ENCODE peak calls at places on chromosomes 5 and 9, in nine cellular contexts. One of them, this sample, is unnamed.

GRCh38 chr5:55226934-55227737 is at the start of gene MCIDAS:
- DNase-seq in neural progenitor cell: peak
- DNase-seq in NCI-H345: peak
- DNase-seq in activated CD4-positive, CD25-positive, alpha-beta regulatory T cell: peak
- DNase-seq in epithelial cell of esophagus: peak
- DNase-seq in CD8-positive, alpha-beta T cell: peak
- DNase-seq in NCI-H1105 treated with DMSO at 0.1 percent for 48 hours: peak
- DNase-seq in esophagus squamous epithelium: no peak
- DNase-seq in EL: peak
- DNase-seq in this sample: no peak

GRCh38 chr5:139816566-139816965 is 21.0 kb downstream of the PSD2 start:
- DNase-seq in neural progenitor cell: no peak
- DNase-seq in NCI-H345: no peak
- DNase-seq in activated CD4-positive, CD25-positive, alpha-beta regulatory T cell: no peak
- DNase-seq in epithelial cell of esophagus: no peak
- DNase-seq in CD8-positive, alpha-beta T cell: no peak
- DNase-seq in NCI-H1105 treated with DMSO at 0.1 percent for 48 hours: no peak
- DNase-seq in esophagus squamous epithelium: no peak
- DNase-seq in EL: no peak
- DNase-seq in this sample: no peak

GRCh38 chr5:89069591-89069990 is 186.6 kb upstream of the MEF2C start:
- DNase-seq in neural progenitor cell: no peak
- DNase-seq in NCI-H345: no peak
- DNase-seq in activated CD4-positive, CD25-positive, alpha-beta regulatory T cell: no peak
- DNase-seq in epithelial cell of esophagus: no peak
- DNase-seq in CD8-positive, alpha-beta T cell: no peak
- DNase-seq in NCI-H1105 treated with DMSO at 0.1 percent for 48 hours: no peak
- DNase-seq in esophagus squamous epithelium: no peak
- DNase-seq in EL: no peak
- DNase-seq in this sample: no peak

GRCh38 chr9:120729796-120730195 is 15.5 kb upstream of the MEGF9 start:
- DNase-seq in neural progenitor cell: peak
- DNase-seq in NCI-H345: no peak
- DNase-seq in activated CD4-positive, CD25-positive, alpha-beta regulatory T cell: no peak
- DNase-seq in epithelial cell of esophagus: peak
- DNase-seq in CD8-positive, alpha-beta T cell: no peak
- DNase-seq in NCI-H1105 treated with DMSO at 0.1 percent for 48 hours: no peak
- DNase-seq in esophagus squamous epithelium: no peak
- DNase-seq in EL: no peak
- DNase-seq in this sample: no peak

GRCh38 chr5:30413540-30413939 is 779.9 kb upstream of the CDH6 start:
- DNase-seq in neural progenitor cell: no peak
- DNase-seq in NCI-H345: no peak
- DNase-seq in activated CD4-positive, CD25-positive, alpha-beta regulatory T cell: no peak
- DNase-seq in epithelial cell of esophagus: no peak
- DNase-seq in CD8-positive, alpha-beta T cell: no peak
- DNase-seq in NCI-H1105 treated with DMSO at 0.1 percent for 48 hours: no peak
- DNase-seq in esophagus squamous epithelium: no peak
- DNase-seq in EL: no peak
- DNase-seq in this sample: no peak

GRCh38 chr9:129412814-129413536 is 207.9 kb downstream of the C9orf50 start:
- DNase-seq in neural progenitor cell: peak
- DNase-seq in NCI-H345: peak
- DNase-seq in activated CD4-positive, CD25-positive, alpha-beta regulatory T cell: no peak
- DNase-seq in epithelial cell of esophagus: peak
- DNase-seq in CD8-positive, alpha-beta T cell: no peak
- DNase-seq in NCI-H1105 treated with DMSO at 0.1 percent for 48 hours: peak
- DNase-seq in esophagus squamous epithelium: no peak
- DNase-seq in EL: peak
- DNase-seq in this sample: no peak

GRCh38 chr5:177447611-177448243 is 1.1 kb downstream of the PRR7 start:
- DNase-seq in neural progenitor cell: peak
- DNase-seq in NCI-H345: no peak
- DNase-seq in activated CD4-positive, CD25-positive, alpha-beta regulatory T cell: no peak
- DNase-seq in epithelial cell of esophagus: peak
- DNase-seq in CD8-positive, alpha-beta T cell: peak
- DNase-seq in NCI-H1105 treated with DMSO at 0.1 percent for 48 hours: no peak
- DNase-seq in esophagus squamous epithelium: no peak
- DNase-seq in EL: peak
- DNase-seq in this sample: no peak

GRCh38 chr9:26682041-26682440 is 210.6 kb downstream of the CAAP1 start:
- DNase-seq in neural progenitor cell: no peak
- DNase-seq in NCI-H345: no peak
- DNase-seq in activated CD4-positive, CD25-positive, alpha-beta regulatory T cell: no peak
- DNase-seq in epithelial cell of esophagus: no peak
- DNase-seq in CD8-positive, alpha-beta T cell: no peak
- DNase-seq in NCI-H1105 treated with DMSO at 0.1 percent for 48 hours: no peak
- DNase-seq in esophagus squamous epithelium: no peak
- DNase-seq in EL: no peak
- DNase-seq in this sample: no peak

GRCh38 chr9:91676042-91676441 is 252.4 kb upstream of the NFIL3 start:
- DNase-seq in neural progenitor cell: no peak
- DNase-seq in NCI-H345: peak
- DNase-seq in activated CD4-positive, CD25-positive, alpha-beta regulatory T cell: no peak
- DNase-seq in epithelial cell of esophagus: peak
- DNase-seq in CD8-positive, alpha-beta T cell: no peak
- DNase-seq in NCI-H1105 treated with DMSO at 0.1 percent for 48 hours: no peak
- DNase-seq in esophagus squamous epithelium: no peak
- DNase-seq in EL: no peak
- DNase-seq in this sample: no peak

GRCh38 chr5:161546463-161547301 is at the start of gene GABRB2:
- DNase-seq in neural progenitor cell: peak
- DNase-seq in NCI-H345: peak
- DNase-seq in activated CD4-positive, CD25-positive, alpha-beta regulatory T cell: no peak
- DNase-seq in epithelial cell of esophagus: peak
- DNase-seq in CD8-positive, alpha-beta T cell: no peak
- DNase-seq in NCI-H1105 treated with DMSO at 0.1 percent for 48 hours: peak
- DNase-seq in esophagus squamous epithelium: no peak
- DNase-seq in EL: peak
- DNase-seq in this sample: no peak

This sample was measured in cerebellar nuclear complex.